ENCODE peak calls at places on chromosomes 6 and 20, in five cellular contexts. C is GM06990, N is thoracic aorta, E is RWPE1, H is progenitor cell of endocrine pancreas. F is an unnamed sample.

GRCh38 chr6:125132058-125132457 is 21.5 kb upstream of the TPD52L1 start:
- DNase-seq in C (no peak), N (no peak), E (no peak), H (no peak), F (no peak)

GRCh38 chr6:39251406-39251805 is 22.1 kb upstream of the KCNK5 start:
- DNase-seq in C (no peak), N (no peak), E (no peak), H (no peak), F (no peak)

GRCh38 chr20:22394583-22394982 is 189.8 kb downstream of the FOXA2 start:
- DNase-seq in C (no peak), N (no peak), E (no peak), H (no peak), F (no peak)

GRCh38 chr6:167825759-167826229 is 917 bp upstream of the AFDN start:
- DNase-seq in C (peak), N (no peak), E (peak), H (peak), F (peak)

GRCh38 chr20:59184880-59185447 is 21.3 kb downstream of the ZNF831 start:
- DNase-seq in C (no peak), N (no peak), E (peak), H (no peak), F (no peak)

GRCh38 chr6:128725271-128726233 is 157.4 kb upstream of the LAMA2 start:
- DNase-seq in C (no peak), N (no peak), E (peak), H (peak), F (no peak)

GRCh38 chr6:43096451-43097097 is 20.5 kb downstream of the PTK7 start:
- DNase-seq in C (no peak), N (no peak), E (peak), H (peak), F (no peak)

GRCh38 chr6:84847349-84848160 is 83.2 kb upstream of the TBX18 start:
- DNase-seq in C (no peak), N (no peak), E (no peak), H (no peak), F (no peak)

GRCh38 chr20:47480239-47480638 is 21.4 kb upstream of the NCOA3 start:
- DNase-seq in C (no peak), N (no peak), E (no peak), H (no peak), F (no peak)

GRCh38 chr6:142441716-142442115 is 139.9 kb downstream of the ADGRG6 start:
- DNase-seq in C (no peak), N (no peak), E (no peak), H (no peak), F (no peak)

GRCh38 chr6:116969211-116969863 is 92.3 kb downstream of the RFX6 start:
- DNase-seq in C (no peak), N (no peak), E (peak), H (no peak), F (no peak)
- TF ChIP-seq CTCF in C (peak), N (peak), E (peak), H (peak), F (peak)

GRCh38 chr6:109449064-109449788 is 6.3 kb downstream of the MICAL1 start:
- DNase-seq in C (no peak), N (no peak), E (no peak), H (no peak), F (no peak)
- TF ChIP-seq CTCF in C (no peak), N (no peak), E (no peak), H (no peak), F (no peak)

DNA sequence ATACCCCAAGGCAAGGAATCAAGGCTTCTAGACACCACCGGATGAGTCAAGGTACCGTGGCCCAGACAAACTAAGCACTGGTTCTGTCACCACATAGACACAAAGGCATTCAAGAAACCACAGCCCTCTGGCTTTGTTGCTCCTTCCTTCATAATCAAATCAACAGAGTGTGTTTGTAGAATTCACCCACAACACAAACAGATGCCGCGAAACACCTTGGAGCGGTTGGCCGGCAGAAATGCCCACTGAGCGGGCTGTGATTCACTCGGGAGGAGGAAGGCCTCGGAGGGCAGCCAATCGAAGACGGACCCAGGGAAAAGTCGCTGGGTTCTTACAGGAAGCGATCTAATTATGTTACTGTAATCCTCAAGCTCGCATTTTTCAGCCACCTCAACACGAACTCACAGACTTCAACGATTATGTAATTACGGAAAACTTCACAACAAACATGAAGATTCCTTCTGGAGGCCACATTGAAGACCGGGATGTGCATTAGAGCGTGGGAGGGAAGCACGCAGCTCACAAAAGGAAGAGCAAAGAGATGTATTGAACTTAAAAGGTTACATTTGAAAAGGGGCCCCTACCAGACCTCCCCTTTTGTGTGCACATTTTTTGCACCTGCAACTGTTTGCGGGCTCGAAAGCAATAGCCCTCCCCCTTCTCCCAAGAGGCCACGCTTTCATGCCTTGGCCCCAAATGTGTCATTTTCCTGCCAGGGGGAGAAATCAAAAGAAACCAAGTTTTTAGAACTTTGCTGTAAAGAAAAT is 184.7 kb upstream of the PREP start:
- DNase-seq in C (no peak), N (no peak), E (peak), H (no peak), F (no peak)
- TF ChIP-seq CTCF in C (no peak), N (no peak), E (no peak), H (no peak), F (no peak)

GRCh38 chr20:60365063-60365640 is 406.9 kb downstream of the CDH26 start:
- DNase-seq in C (no peak), N (no peak), E (no peak), H (no peak), F (no peak)
- TF ChIP-seq CTCF in C (no peak), N (no peak), E (no peak), H (peak), F (peak)

GRCh38 chr6:137754366-137754765 is 112.7 kb upstream of the TNFAIP3 start:
- DNase-seq in C (peak), N (no peak), E (no peak), H (no peak), F (no peak)
- TF ChIP-seq CTCF in C (no peak), N (no peak), E (no peak), H (no peak), F (no peak)

GRCh38 chr6:3687847-3688246 is 63.7 kb downstream of the PXDC1 start:
- DNase-seq in C (no peak), N (no peak), E (no peak), H (no peak), F (no peak)
- TF ChIP-seq CTCF in C (no peak), N (no peak), E (no peak), H (no peak), F (no peak)

GRCh38 chr6:8481727-8482126 is 46.4 kb upstream of the SLC35B3 start:
- DNase-seq in C (no peak), N (no peak), E (peak), H (no peak), F (no peak)
- TF ChIP-seq CTCF in C (no peak), N (no peak), E (peak), H (peak), F (peak)

GRCh38 chr20:64037199-64037497 is 1.2 kb downstream of the C20orf204 start:
- DNase-seq in C (no peak), N (no peak), E (no peak), H (no peak), F (no peak)

GRCh38 chr20:64038579-64039292 is 2.8 kb downstream of the C20orf204 start:
- DNase-seq in C (peak), N (no peak), E (peak), H (peak), F (no peak)

GRCh38 chr20:64036346-64037198 is 590 bp downstream of the C20orf204 start:
- DNase-seq in C (peak), N (no peak), E (no peak), H (no peak), F (no peak)

GRCh38 chr20:64038252-64038578 is 2.2 kb downstream of the C20orf204 start:
- DNase-seq in C (no peak), N (no peak), E (no peak), H (no peak), F (no peak)

GRCh38 chr20:64037498-64038213 is 1.7 kb downstream of the C20orf204 start:
- DNase-seq in C (no peak), N (no peak), E (no peak), H (no peak), F (no peak)
- TF ChIP-seq CTCF in C (no peak), N (no peak), E (no peak), H (no peak), F (no peak)

GRCh38 chr20:9617940-9618339 is 103.5 kb downstream of the LAMP5 start:
- DNase-seq in C (no peak), N (no peak), E (peak), H (no peak), F (no peak)
- TF ChIP-seq CTCF in C (peak), N (peak), E (peak), H (peak), F (peak)

F was measured in type B pancreatic cell.